ENCODE peak calls at places on chromosome 17, in five cellular contexts. F is stomach, D is ovary, I is body of pancreas, J is uterus. T is an unnamed sample.

GRCh38 chr17:64572682-64573154 is 65.9 kb downstream of the CEP95 start:
- DNase-seq in F (no peak), D (no peak), I (no peak), J (no peak), T (no peak)

GRCh38 chr17:44906010-44906646 is 6.9 kb upstream of the EFTUD2 start:
- DNase-seq in F (no peak), D (no peak), I (no peak), J (no peak), T (no peak)

GRCh38 chr17:82970067-82970466 is 109.3 kb upstream of the METRNL start:
- DNase-seq in F (no peak), D (no peak), I (no peak), J (no peak), T (no peak)

GRCh38 chr17:77753691-77754265 is 204.7 kb upstream of the TNRC6C start:
- DNase-seq in F (no peak), D (no peak), I (no peak), J (no peak), T (no peak)

GRCh38 chr17:40878044-40878443 is 7.0 kb downstream of the KRT20 start:
- DNase-seq in F (no peak), D (no peak), I (no peak), J (no peak), T (no peak)

GRCh38 chr17:77132411-77133086 is 8.2 kb upstream of the SEC14L1 start:
- DNase-seq in F (no peak), D (no peak), I (no peak), J (no peak), T (no peak)

GRCh38 chr17:82023447-82024241 is 539 bp downstream of the LRRC45 start:
- DNase-seq in F (no peak), D (no peak), I (peak; percentile 42), J (no peak), T (no peak)

GRCh38 chr17:49438439-49438861 is 23.8 kb upstream of the PHB1 start:
- DNase-seq in F (no peak), D (no peak), I (no peak), J (no peak), T (no peak)

GRCh38 chr17:1491406-1492248 is 859 bp downstream of the MYO1C start:
- DNase-seq in F (peak; percentile 78), D (peak; percentile 61), I (peak; percentile 66), J (peak; percentile 77), T (no peak)

GRCh38 chr17:81422776-81423697 is 27.8 kb downstream of the BAHCC1 start:
- DNase-seq in F (peak; percentile 74), D (peak; percentile 80), I (peak; percentile 72), J (peak; percentile 88), T (no peak)

GRCh38 chr17:48014603-48015037 is 23.0 kb downstream of the COPZ2 start:
- DNase-seq in F (no peak), D (no peak), I (no peak), J (no peak), T (no peak)

GRCh38 chr17:81130385-81131288 is 34.7 kb upstream of the PVALEF start:
- DNase-seq in F (no peak), D (no peak), I (no peak), J (no peak), T (no peak)

GRCh38 chr17:82246365-82247174 is 17.7 kb downstream of the SLC16A3 start:
- DNase-seq in F (peak; percentile 52), D (peak; percentile 70), I (no peak), J (peak; percentile 65), T (peak; percentile 82)

GRCh38 chr17:50258647-50259483 is 15.4 kb upstream of the TMEM92 start:
- DNase-seq in F (no peak), D (no peak), I (no peak), J (peak; percentile 71), T (no peak)

GRCh38 chr17:82120148-82120547 is 22.1 kb upstream of the FASN start:
- DNase-seq in F (no peak), D (no peak), I (no peak), J (no peak), T (no peak)

GRCh38 chr17:67040652-67041051 is 3.7 kb upstream of the CACNG1 start:
- DNase-seq in F (no peak), D (no peak), I (no peak), J (no peak), T (no peak)

GRCh38 chr17:31571124-31571892 is 179.8 kb downstream of the RAB11FIP4 start:
- DNase-seq in F (peak; percentile 74), D (peak; percentile 94), I (peak; percentile 68), J (peak; percentile 93), T (peak; percentile 40)

GRCh38 chr17:75576661-75577060 is 10.9 kb upstream of the MYO15B start:
- DNase-seq in F (peak; percentile 35), D (no peak), I (no peak), J (no peak), T (no peak)

GRCh38 chr17:15893333-15894024 is 51.5 kb upstream of the ADORA2B start:
- DNase-seq in F (no peak), D (no peak), I (no peak), J (no peak), T (no peak)

GRCh38 chr17:31392002-31392855 is 754 bp downstream of the RAB11FIP4 start:
- DNase-seq in F (peak; percentile 20), D (peak; percentile 6), I (no peak), J (no peak), T (no peak)

GRCh38 chr17:77049440-77049839 is 91.3 kb upstream of the SEC14L1 start:
- DNase-seq in F (no peak), D (no peak), I (no peak), J (no peak), T (no peak)

GRCh38 chr17:77356109-77356689 is 215.4 kb downstream of the SEC14L1 start:
- DNase-seq in F (peak; percentile 24), D (peak; percentile 21), I (peak; percentile 42), J (peak; percentile 14), T (no peak)

GRCh38 chr17:77354721-77355455 is 214.1 kb downstream of the SEC14L1 start:
- DNase-seq in F (peak; percentile 51), D (peak; percentile 96), I (peak; percentile 51), J (peak; percentile 91), T (peak; percentile 70)

GRCh38 chr17:77451894-77452852 is 311.4 kb downstream of the SEC14L1 start:
- DNase-seq in F (peak; percentile 69), D (peak; percentile 58), I (peak; percentile 50), J (peak; percentile 69), T (no peak)

GRCh38 chr17:77838748-77839147 is 119.8 kb upstream of the TNRC6C start:
- DNase-seq in F (no peak), D (no peak), I (no peak), J (no peak), T (no peak)

GRCh38 chr17:42922335-42922734 is 21.7 kb downstream of the G6PC1 start:
- DNase-seq in F (no peak), D (no peak), I (no peak), J (no peak), T (no peak)

GRCh38 chr17:42917236-42917603 is 16.6 kb downstream of the G6PC1 start:
- DNase-seq in F (no peak), D (no peak), I (no peak), J (no peak), T (no peak)

GRCh38 chr17:42920106-42920900 is 19.7 kb downstream of the G6PC1 start:
- DNase-seq in F (no peak), D (no peak), I (no peak), J (no peak), T (no peak)

GRCh38 chr17:42918902-42919521 is 18.4 kb downstream of the G6PC1 start:
- DNase-seq in F (peak; percentile 44), D (no peak), I (peak; percentile 29), J (no peak), T (no peak)

GRCh38 chr17:42920922-42921321 is 20.3 kb downstream of the G6PC1 start:
- DNase-seq in F (peak; percentile 30), D (no peak), I (peak; percentile 48), J (no peak), T (no peak)
- TF ChIP-seq CTCF in F (no peak), D (no peak), I (no peak), J (no peak), T (no peak)

DNA sequence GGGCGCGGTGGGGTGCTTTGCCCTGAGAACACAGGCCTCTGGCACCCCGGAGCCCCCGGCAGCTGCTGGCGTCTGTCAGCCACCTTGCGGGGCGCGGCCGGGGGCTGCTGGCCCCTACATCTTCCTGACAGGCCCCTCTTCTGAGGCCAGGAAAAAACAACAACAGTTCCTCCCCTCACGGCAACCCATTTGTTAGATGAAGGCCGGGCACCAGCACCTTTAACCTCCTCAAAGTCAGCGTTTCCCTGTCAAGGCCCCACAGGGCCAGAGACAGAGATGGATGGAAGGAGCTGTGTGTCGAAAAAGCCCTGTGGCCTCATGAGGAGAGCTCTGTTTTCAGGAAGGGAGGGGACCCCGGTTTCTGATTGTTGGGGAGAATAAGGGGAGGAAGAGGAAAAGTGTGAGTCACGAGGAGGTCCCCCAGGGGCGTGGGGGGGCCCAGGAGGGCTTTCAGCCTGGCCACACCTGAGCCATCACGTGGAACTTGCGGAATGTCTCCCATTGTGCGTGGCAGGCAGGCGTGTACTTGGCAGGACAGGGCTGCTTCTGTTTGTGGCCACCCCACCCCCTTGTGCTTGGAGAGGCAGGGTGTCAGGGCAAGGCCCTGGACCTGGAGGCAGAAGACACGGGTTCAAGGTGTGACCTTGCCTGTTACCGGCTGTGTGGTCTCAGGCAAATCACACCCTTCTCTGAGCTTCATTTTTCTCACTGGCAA is 3.8 kb upstream of the MEOX1 start:
- DNase-seq in F (no peak), D (no peak), I (no peak), J (peak; percentile 32), T (no peak)
- H3K4me3 ChIP-seq in F (no peak overlapping the region), D (no peak overlapping the region), I (no peak overlapping the region), J (no peak overlapping the region), T (no peak overlapping the region)

GRCh38 chr17:58343131-58343530 is 8.9 kb downstream of the SUPT4H1 start:
- DNase-seq in F (no peak), D (no peak), I (no peak), J (no peak), T (no peak)

GRCh38 chr17:58345500-58345899 is 6.5 kb downstream of the SUPT4H1 start:
- DNase-seq in F (no peak), D (no peak), I (no peak), J (no peak), T (no peak)

GRCh38 chr17:58341861-58342475 is 10.0 kb downstream of the SUPT4H1 start:
- DNase-seq in F (no peak), D (no peak), I (no peak), J (no peak), T (no peak)

GRCh38 chr17:58344791-58345157 is 7.2 kb downstream of the SUPT4H1 start:
- DNase-seq in F (no peak), D (no peak), I (no peak), J (no peak), T (no peak)

DNA sequence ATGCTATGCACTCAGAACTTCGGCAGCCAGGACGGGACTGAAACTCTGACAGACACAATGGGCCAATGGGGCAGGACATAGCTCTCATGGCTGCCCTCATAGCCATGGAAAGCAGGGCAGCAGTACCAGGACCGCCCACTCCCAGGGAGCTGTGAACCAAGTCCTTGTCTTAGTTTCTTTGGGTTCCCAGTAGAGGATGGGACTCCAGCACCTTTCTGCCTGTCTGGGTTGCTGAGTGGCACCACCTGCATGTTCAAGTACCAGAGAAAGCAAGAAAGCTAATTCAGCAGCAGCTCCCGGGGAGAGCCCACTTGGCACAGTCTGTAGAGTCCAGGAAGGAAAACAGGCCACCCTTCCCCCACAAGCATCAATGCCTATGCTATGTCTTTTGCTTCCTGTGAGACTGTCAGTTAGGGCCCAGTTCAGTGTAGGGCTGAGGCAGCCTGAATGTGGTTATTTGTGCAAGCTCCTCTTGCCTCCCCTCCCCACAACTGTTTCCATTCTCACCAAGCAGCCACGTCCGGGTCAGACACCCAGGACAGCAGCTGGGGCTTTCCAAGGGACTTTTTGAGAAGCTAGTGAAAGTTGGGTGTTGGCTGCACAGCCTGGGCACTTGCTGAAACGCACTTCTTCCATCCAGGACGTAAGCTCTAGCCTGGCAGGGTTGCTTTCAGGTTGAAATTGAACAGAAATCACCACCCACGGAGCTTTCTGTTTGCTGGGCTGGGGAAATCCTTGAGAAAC is 7.8 kb downstream of the SUPT4H1 start:
- DNase-seq in F (peak; percentile 53), D (no peak), I (no peak), J (no peak), T (no peak)
- TF ChIP-seq POLR2A in F (no peak), D (no peak), I (no peak), J (no peak), T (no peak)

GRCh38 chr17:6110088-6110487 is 39.9 kb downstream of the WSCD1 start:
- DNase-seq in F (no peak), D (no peak), I (no peak), J (no peak), T (no peak)
- TF ChIP-seq CTCF in F (no peak), D (no peak), I (no peak), J (no peak), T (no peak)